ENCODE peak calls at places on chromosomes 5 and 9, in seven cellular contexts. G, Y, O, D, S, T and I are unnamed samples.

GRCh38 chr5:159310492-159310891 is 19.8 kb downstream of the IL12B start:
- DNase-seq in G (no peak), Y (no peak), O (no peak), D (no peak), S (no peak), T (peak; percentile 46), I (peak; percentile 29)

GRCh38 chr9:130478731-130479575 is 34.2 kb downstream of the ASS1 start:
- DNase-seq in G (no peak), Y (no peak), O (no peak), D (no peak), S (no peak), T (no peak), I (no peak)

GRCh38 chr5:76664065-76664464 is 40.9 kb upstream of the F2RL2 start:
- DNase-seq in G (no peak), Y (no peak), O (no peak), D (no peak), S (no peak), T (no peak), I (no peak)

GRCh38 chr9:89179535-89179919 is 909 bp upstream of the SHC3 start:
- DNase-seq in G (peak; percentile 47), Y (no peak), O (peak; percentile 26), D (no peak), S (no peak), T (no peak), I (peak; percentile 58)

GRCh38 chr5:31090467-31090866 is 103.0 kb upstream of the CDH6 start:
- DNase-seq in G (no peak), Y (no peak), O (no peak), D (no peak), S (no peak), T (no peak), I (no peak)

GRCh38 chr9:125759812-125760134 is 12.6 kb downstream of the PBX3 start:
- DNase-seq in G (no peak), Y (no peak), O (no peak), D (no peak), S (no peak), T (no peak), I (peak; percentile 27)

GRCh38 chr9:6055213-6055612 is 39.8 kb upstream of the RANBP6 start:
- DNase-seq in G (peak; percentile 97), Y (peak; percentile 49), O (peak; percentile 25), D (peak; percentile 55), S (peak; percentile 42), T (peak; percentile 67), I (peak; percentile 85)

GRCh38 chr5:38433160-38433861 is 123.1 kb downstream of the LIFR start:
- DNase-seq in G (peak; percentile 83), Y (no peak), O (peak; percentile 22), D (no peak), S (peak; percentile 56), T (no peak), I (peak; percentile 95)

GRCh38 chr5:56060276-56061110 is 65.7 kb upstream of the IL6ST start:
- DNase-seq in G (no peak), Y (no peak), O (no peak), D (no peak), S (no peak), T (no peak), I (no peak)

GRCh38 chr5:4058899-4059298 is 463.3 kb downstream of the IRX1 start:
- DNase-seq in G (no peak), Y (no peak), O (no peak), D (no peak), S (no peak), T (no peak), I (no peak)

GRCh38 chr5:5422819-5423515 is 490 bp downstream of the ICE1 start:
- DNase-seq in G (no peak), Y (no peak), O (no peak), D (no peak), S (no peak), T (no peak), I (no peak)

GRCh38 chr9:97938081-97938644 is at the start of gene HEMGN:
- DNase-seq in G (no peak), Y (no peak), O (no peak), D (peak; percentile 56), S (no peak), T (no peak), I (no peak)

GRCh38 chr9:101119206-101119819 is 90.8 kb downstream of the PLPPR1 start:
- DNase-seq in G (no peak), Y (peak; percentile 33), O (peak; percentile 52), D (no peak), S (no peak), T (no peak), I (no peak)

GRCh38 chr5:94632024-94632423 is 13.6 kb downstream of the SLF1 start:
- DNase-seq in G (no peak), Y (no peak), O (no peak), D (no peak), S (no peak), T (peak; percentile 48), I (no peak)

GRCh38 chr5:144547098-144547499 is 376.4 kb downstream of the KCTD16 start:
- DNase-seq in G (no peak), Y (no peak), O (no peak), D (no peak), S (no peak), T (no peak), I (no peak)

GRCh38 chr9:113502427-113503008 is 39.0 kb downstream of the RGS3 start:
- DNase-seq in G (no peak), Y (no peak), O (no peak), D (no peak), S (no peak), T (no peak), I (no peak)

GRCh38 chr5:55610518-55610917 is 75.8 kb upstream of the PLPP1 start:
- DNase-seq in G (no peak), Y (no peak), O (no peak), D (no peak), S (no peak), T (no peak), I (no peak)

GRCh38 chr9:93637886-93638285 is 61.5 kb downstream of the PHF2 start:
- DNase-seq in G (no peak), Y (no peak), O (no peak), D (no peak), S (no peak), T (no peak), I (no peak)

GRCh38 chr9:104586496-104587180 is 12.6 kb downstream of the OR13C5 start:
- DNase-seq in G (peak; percentile 60), Y (no peak), O (no peak), D (no peak), S (no peak), T (no peak), I (no peak)

DNA sequence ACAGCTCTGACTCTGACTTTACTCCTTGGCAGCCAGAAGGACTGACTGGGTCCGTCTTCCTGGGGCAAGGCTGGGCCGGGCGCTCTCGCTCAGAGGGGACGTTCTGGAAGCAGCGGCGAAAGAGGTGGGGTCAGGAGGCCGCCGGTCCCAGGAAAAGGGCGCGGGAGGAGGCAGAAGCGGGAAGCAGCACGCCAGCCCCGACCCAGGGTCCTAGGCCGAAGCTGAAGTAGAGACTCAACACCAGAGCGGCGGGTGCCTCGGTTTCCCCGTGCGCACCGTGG is 1.5 kb downstream of the SHB start:
- DNase-seq in G (no peak), Y (no peak), O (no peak), D (no peak), S (peak; percentile 28), T (no peak), I (no peak)
- H3K4me3 ChIP-seq in G (peak overlapping the region; percentile 87), Y (peak overlapping the region; percentile 93), O (peak overlapping the region; percentile 88), D (peak overlapping the region; percentile 37), S (peak overlapping the region; percentile 66), T (peak overlapping the region; percentile 52), I (peak overlapping the region; percentile 93)

DNA sequence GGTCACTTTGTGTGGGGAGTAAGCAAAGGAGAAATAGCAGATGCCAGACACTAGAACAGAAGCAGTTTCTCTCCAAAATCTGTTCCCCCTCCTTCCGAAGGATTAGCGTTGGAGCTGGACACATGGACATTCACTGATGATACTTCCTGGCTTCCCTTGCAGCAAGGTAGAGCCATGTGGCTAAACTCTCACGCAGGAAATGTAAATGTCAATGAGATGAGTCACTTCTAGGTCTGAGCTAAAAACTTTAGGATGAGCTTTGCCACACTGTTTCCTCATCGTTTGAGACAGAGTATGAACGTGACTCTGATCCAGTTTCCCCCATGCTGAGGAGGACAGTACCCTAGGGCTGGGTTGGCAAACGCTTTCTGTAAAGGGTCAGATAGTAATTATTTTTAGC is 5.1 kb downstream of the BHMT2 start:
- DNase-seq in G (peak; percentile 66), Y (no peak), O (no peak), D (no peak), S (no peak), T (no peak), I (peak; percentile 24)
- H3K4me3 ChIP-seq in G (no peak overlapping the region), Y (no peak overlapping the region), O (no peak overlapping the region), D (no peak overlapping the region), S (no peak overlapping the region), T (no peak overlapping the region), I (no peak overlapping the region)

DNA sequence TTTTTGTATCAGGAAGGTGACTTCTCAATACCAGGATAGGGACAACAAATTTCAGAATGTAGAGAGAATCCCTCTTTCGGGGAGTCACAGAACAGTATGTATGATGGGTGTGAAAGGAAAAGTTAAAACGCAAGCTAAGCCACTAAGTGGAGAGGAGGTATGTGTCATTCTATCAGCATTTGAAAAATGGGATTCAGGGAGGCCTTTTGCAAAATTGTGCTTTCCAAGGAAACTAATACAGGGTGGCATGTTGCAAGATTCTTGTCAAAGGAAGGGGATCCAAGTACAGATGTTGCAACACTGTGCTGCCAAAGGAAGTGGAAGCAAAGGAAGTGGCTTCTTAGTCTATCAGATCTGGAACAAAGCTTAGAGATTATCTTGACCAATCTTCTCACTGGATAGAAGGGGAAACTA is 12.6 kb upstream of the TNIP1 start:
- DNase-seq in G (peak; percentile 97), Y (no peak), O (no peak), D (no peak), S (no peak), T (no peak), I (peak; percentile 79)
- H3K4me3 ChIP-seq in G (peak overlapping the region; percentile 14), Y (no peak overlapping the region), O (no peak overlapping the region), D (peak overlapping the region; percentile 23), S (no peak overlapping the region), T (peak overlapping the region; percentile 56), I (no peak overlapping the region)

GRCh38 chr9:71891557-71892189 is 19.3 kb downstream of the ABHD17B start:
- DNase-seq in G (no peak), Y (no peak), O (no peak), D (no peak), S (no peak), T (no peak), I (no peak)

GRCh38 chr9:71895955-71896354 is 15.0 kb downstream of the ABHD17B start:
- DNase-seq in G (no peak), Y (no peak), O (no peak), D (no peak), S (no peak), T (no peak), I (no peak)

GRCh38 chr9:71896762-71897161 is 14.2 kb downstream of the ABHD17B start:
- DNase-seq in G (no peak), Y (no peak), O (no peak), D (no peak), S (no peak), T (no peak), I (no peak)

GRCh38 chr9:71897573-71897972 is 13.4 kb downstream of the ABHD17B start:
- DNase-seq in G (no peak), Y (no peak), O (no peak), D (peak; percentile 54), S (no peak), T (no peak), I (no peak)

DNA sequence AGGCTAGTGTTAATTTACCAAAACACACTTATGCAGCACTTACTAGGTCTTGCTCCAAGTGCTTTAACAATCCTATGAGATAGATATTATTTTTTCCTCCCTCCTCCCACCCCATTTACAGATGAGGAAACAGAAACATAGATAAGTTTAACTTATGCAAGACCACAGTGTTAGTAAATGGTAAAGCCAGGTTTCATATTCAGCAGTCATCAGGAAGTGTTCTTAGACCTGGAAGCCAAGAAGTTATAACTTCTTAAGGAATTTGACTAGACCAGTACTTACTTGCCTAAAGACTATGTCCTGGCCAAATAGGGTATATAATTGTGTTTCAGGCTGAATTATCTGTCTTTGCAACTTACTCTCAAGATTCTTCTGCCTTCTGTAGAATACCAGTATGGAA is 15.9 kb downstream of the ABHD17B start:
- DNase-seq in G (peak; percentile 40), Y (no peak), O (no peak), D (no peak), S (no peak), T (no peak), I (no peak)
- H3K4me3 ChIP-seq in G (no peak overlapping the region), Y (no peak overlapping the region), O (no peak overlapping the region), D (peak overlapping the region; percentile 13), S (no peak overlapping the region), T (no peak overlapping the region), I (no peak overlapping the region)